ENCODE peak calls at places on chromosomes 3 and 15, in nine cellular contexts. Z is Right ventricle myocardium superior; Q is COR-L47; A is head of caudate nucleus; B is H9; H is GM03348; U is NCI-H1092 treated with DMSO at 0.1 percent for 48 hours; S is CD4-positive, alpha-beta T cell; X is myocyte. O is an unnamed sample.

GRCh38 chr3:147407107-147407494 is 758 bp upstream of the ZIC4 start:
- DNase-seq in Z (no peak), Q (no peak), A (no peak), B (no peak), H (no peak), U (no peak), S (no peak), X (no peak), O (no peak)

GRCh38 chr15:85751731-85752421 is 42.8 kb downstream of the KLHL25 start:
- DNase-seq in Z (no peak), Q (no peak), A (peak), B (peak), H (no peak), U (no peak), S (no peak), X (no peak), O (no peak)

GRCh38 chr15:65213241-65213640 is 2.0 kb upstream of the CILP start:
- DNase-seq in Z (no peak), Q (no peak), A (no peak), B (no peak), H (no peak), U (no peak), S (no peak), X (no peak), O (no peak)

GRCh38 chr15:47872869-47873301 is 155.6 kb downstream of the SEMA6D start:
- DNase-seq in Z (no peak), Q (no peak), A (no peak), B (no peak), H (no peak), U (peak), S (no peak), X (no peak), O (no peak)

GRCh38 chr3:139455855-139456254 is 20.5 kb downstream of the RBP2 start:
- DNase-seq in Z (no peak), Q (peak), A (no peak), B (no peak), H (no peak), U (peak), S (no peak), X (no peak), O (no peak)

GRCh38 chr3:13200951-13201350 is 127.7 kb upstream of the IQSEC1 start:
- DNase-seq in Z (no peak), Q (no peak), A (peak), B (peak), H (no peak), U (no peak), S (no peak), X (no peak), O (no peak)

GRCh38 chr15:77295446-77295845 is 124.5 kb downstream of the PEAK1 start:
- DNase-seq in Z (no peak), Q (no peak), A (no peak), B (no peak), H (peak), U (no peak), S (no peak), X (no peak), O (no peak)

GRCh38 chr3:68057637-68058320 is 403.4 kb upstream of the SUCLG2 start:
- DNase-seq in Z (no peak), Q (no peak), A (no peak), B (no peak), H (no peak), U (no peak), S (peak), X (no peak), O (no peak)

GRCh38 chr3:106518516-106518915 is 649.7 kb upstream of the CBLB start:
- DNase-seq in Z (no peak), Q (no peak), A (no peak), B (no peak), H (no peak), U (no peak), S (no peak), X (no peak), O (no peak)

GRCh38 chr3:49759226-49759625 is 27.1 kb downstream of the IP6K1 start:
- DNase-seq in Z (no peak), Q (no peak), A (no peak), B (no peak), H (no peak), U (no peak), S (no peak), X (no peak), O (no peak)

GRCh38 chr3:32945136-32945535 is 6.3 kb upstream of the CCR4 start:
- DNase-seq in Z (no peak), Q (no peak), A (no peak), B (peak), H (no peak), U (no peak), S (no peak), X (no peak), O (no peak)

GRCh38 chr3:77898621-77899020 is 858.7 kb downstream of the ROBO2 start:
- DNase-seq in Z (no peak), Q (no peak), A (no peak), B (no peak), H (no peak), U (no peak), S (no peak), X (no peak), O (no peak)

GRCh38 chr15:45635191-45635638 is 386 bp downstream of the SQOR start:
- DNase-seq in Z (peak), Q (no peak), A (peak), B (peak), H (peak), U (no peak), S (peak), X (peak), O (no peak)

GRCh38 chr15:101151286-101151685 is 100.6 kb downstream of the CHSY1 start:
- DNase-seq in Z (no peak), Q (no peak), A (no peak), B (no peak), H (no peak), U (no peak), S (no peak), X (no peak), O (no peak)

GRCh38 chr15:31391687-31392671 is 65.3 kb downstream of the KLF13 start:
- DNase-seq in Z (peak), Q (peak), A (peak), B (peak), H (peak), U (peak), S (peak), X (peak), O (no peak)

GRCh38 chr3:10753964-10754363 is 62.1 kb upstream of the SLC6A11 start:
- DNase-seq in Z (peak), Q (no peak), A (no peak), B (peak), H (peak), U (no peak), S (peak), X (peak), O (no peak)

GRCh38 chr3:194396897-194397756 is 1.9 kb downstream of the GP5 start:
- DNase-seq in Z (no peak), Q (no peak), A (no peak), B (peak), H (peak), U (no peak), S (peak), X (no peak), O (no peak)

GRCh38 chr3:72661115-72661457 is 187.2 kb downstream of the SHQ1 start:
- DNase-seq in Z (peak), Q (peak), A (peak), B (no peak), H (peak), U (peak), S (no peak), X (peak), O (no peak)

GRCh38 chr3:102248981-102249705 is 185.7 kb upstream of the ZPLD1 start:
- DNase-seq in Z (no peak), Q (no peak), A (no peak), B (no peak), H (no peak), U (no peak), S (no peak), X (no peak), O (no peak)

GRCh38 chr15:36363335-36363734 is 216.1 kb upstream of the CDIN1 start:
- DNase-seq in Z (no peak), Q (no peak), A (no peak), B (no peak), H (peak), U (no peak), S (no peak), X (peak), O (no peak)

GRCh38 chr3:23864954-23865353 is 51.8 kb downstream of the NKIRAS1 start:
- DNase-seq in Z (no peak), Q (no peak), A (no peak), B (no peak), H (no peak), U (no peak), S (no peak), X (peak), O (no peak)

GRCh38 chr15:29747837-29748417 is 74.3 kb downstream of the TJP1 start:
- DNase-seq in Z (no peak), Q (no peak), A (no peak), B (no peak), H (peak), U (no peak), S (no peak), X (peak), O (no peak)

GRCh38 chr15:74816624-74817369 is 4.2 kb downstream of the LMAN1L start:
- DNase-seq in Z (no peak), Q (peak), A (no peak), B (no peak), H (no peak), U (no peak), S (no peak), X (no peak), O (no peak)

GRCh38 chr15:81097893-81098280 is 36.2 kb upstream of the CFAP161 start:
- DNase-seq in Z (no peak), Q (no peak), A (no peak), B (no peak), H (no peak), U (no peak), S (no peak), X (peak), O (no peak)

GRCh38 chr3:125240496-125240895 is 27.9 kb upstream of the SLC12A8 start:
- DNase-seq in Z (no peak), Q (no peak), A (no peak), B (no peak), H (peak), U (no peak), S (no peak), X (peak), O (no peak)

GRCh38 chr3:13812039-13812438 is 67.8 kb downstream of the WNT7A start:
- DNase-seq in Z (no peak), Q (no peak), A (peak), B (no peak), H (no peak), U (no peak), S (no peak), X (no peak), O (no peak)

GRCh38 chr3:145188079-145188785 is 972.8 kb downstream of the PLOD2 start:
- DNase-seq in Z (no peak), Q (no peak), A (no peak), B (no peak), H (no peak), U (no peak), S (no peak), X (no peak), O (no peak)

GRCh38 chr3:46361408-46362283 is 7.7 kb downstream of the CCR2 start:
- DNase-seq in Z (peak), Q (no peak), A (no peak), B (no peak), H (no peak), U (no peak), S (no peak), X (peak), O (no peak)

GRCh38 chr3:129016366-129016724 is 15.2 kb downstream of the EFCC1 start:
- DNase-seq in Z (peak), Q (peak), A (peak), B (no peak), H (no peak), U (peak), S (peak), X (peak), O (peak)

GRCh38 chr3:37072892-37073291 is 79.6 kb downstream of the MLH1 start:
- DNase-seq in Z (no peak), Q (peak), A (no peak), B (no peak), H (peak), U (no peak), S (no peak), X (no peak), O (no peak)

GRCh38 chr3:183410280-183410679 is 18.1 kb downstream of the MCF2L2 start:
- DNase-seq in Z (no peak), Q (no peak), A (no peak), B (no peak), H (no peak), U (no peak), S (no peak), X (peak), O (no peak)

GRCh38 chr3:114690896-114691295 is 397.1 kb downstream of the TIGIT start:
- DNase-seq in Z (no peak), Q (no peak), A (no peak), B (no peak), H (peak), U (no peak), S (no peak), X (no peak), O (no peak)

GRCh38 chr15:77083381-77084160 is 12.7 kb upstream of the TSPAN3 start:
- DNase-seq in Z (peak), Q (peak), A (peak), B (peak), H (peak), U (peak), S (peak), X (no peak), O (peak)

GRCh38 chr15:74610302-74610951 is 5.2 kb upstream of the CLK3 start:
- DNase-seq in Z (peak), Q (no peak), A (no peak), B (no peak), H (no peak), U (no peak), S (no peak), X (no peak), O (no peak)

GRCh38 chr3:129485681-129486056 is 42.8 kb upstream of the RHO start:
- DNase-seq in Z (peak), Q (no peak), A (peak), B (no peak), H (peak), U (no peak), S (no peak), X (peak), O (no peak)

GRCh38 chr15:59685737-59686297 is 3.3 kb downstream of the BNIP2 start:
- DNase-seq in Z (no peak), Q (no peak), A (no peak), B (no peak), H (peak), U (no peak), S (no peak), X (peak), O (no peak)

GRCh38 chr15:43505723-43506122 is 11.7 kb upstream of the MAP1A start:
- DNase-seq in Z (no peak), Q (no peak), A (peak), B (no peak), H (peak), U (no peak), S (no peak), X (peak), O (no peak)

GRCh38 chr3:177136715-177137114 is 60.6 kb downstream of the TBL1XR1 start:
- DNase-seq in Z (no peak), Q (no peak), A (no peak), B (no peak), H (no peak), U (no peak), S (no peak), X (no peak), O (no peak)

O was measured in NCI-H2107.